ENCODE peak calls at places on chromosome 3, in eight cellular contexts. U is B cell; M is WERI-Rb-1; P is activated CD4-positive, alpha-beta T cell treated with anti-CD3 and anti-CD28 coated beads, Interleukin-2, amount 50 U/mL, for 1 hour; R is GDM1; C is germinal center; Y is iris pigment epithelial cell; D is nephron progenitor cell. W is an unnamed sample.

GRCh38 chr3:146640955-146641867 is 36.1 kb upstream of the PLSCR5 start:
- DNase-seq in U (no peak), M (peak; percentile 28), P (no peak), R (peak; percentile 17), C (peak; percentile 13), Y (peak; percentile 54), D (peak; percentile 24), W (no peak)

GRCh38 chr3:126510323-126510910 is 7.2 kb downstream of the UROC1 start:
- DNase-seq in U (no peak), M (no peak), P (no peak), R (no peak), C (no peak), Y (no peak), D (no peak), W (no peak)

GRCh38 chr3:55362206-55362960 is 124.7 kb downstream of the WNT5A start:
- DNase-seq in U (no peak), M (no peak), P (no peak), R (no peak), C (no peak), Y (peak; percentile 55), D (no peak), W (no peak)

GRCh38 chr3:24965706-24966105 is 462.4 kb upstream of the RARB start:
- DNase-seq in U (no peak), M (no peak), P (no peak), R (no peak), C (no peak), Y (peak; percentile 40), D (no peak), W (no peak)

GRCh38 chr3:12729313-12729676 is 29.8 kb downstream of the TMEM40 start:
- DNase-seq in U (no peak), M (no peak), P (no peak), R (no peak), C (no peak), Y (peak; percentile 41), D (peak; percentile 41), W (no peak)

GRCh38 chr3:41525288-41526064 is 326.2 kb downstream of the CTNNB1 start:
- DNase-seq in U (no peak), M (no peak), P (no peak), R (no peak), C (no peak), Y (no peak), D (no peak), W (no peak)

GRCh38 chr3:8442993-8443670 is 58.5 kb upstream of the LMCD1 start:
- DNase-seq in U (no peak), M (no peak), P (no peak), R (no peak), C (no peak), Y (peak; percentile 40), D (no peak), W (no peak)

GRCh38 chr3:123783050-123783724 is 100.9 kb downstream of the MYLK start:
- DNase-seq in U (no peak), M (no peak), P (no peak), R (no peak), C (no peak), Y (no peak), D (no peak), W (no peak)

GRCh38 chr3:153767601-153768558 is 353.3 kb upstream of the ARHGEF26 start:
- DNase-seq in U (no peak), M (no peak), P (no peak), R (peak; percentile 18), C (no peak), Y (no peak), D (no peak), W (no peak)

GRCh38 chr3:128355549-128355930 is 111.2 kb downstream of the DNAJB8 start:
- DNase-seq in U (no peak), M (no peak), P (no peak), R (no peak), C (no peak), Y (no peak), D (no peak), W (no peak)

GRCh38 chr3:156605686-156606605 is 51.0 kb upstream of the SSR3 start:
- DNase-seq in U (no peak), M (no peak), P (no peak), R (no peak), C (peak; percentile 7), Y (peak; percentile 81), D (peak; percentile 52), W (no peak)

GRCh38 chr3:169286992-169287391 is 376.5 kb downstream of the MECOM start:
- DNase-seq in U (no peak), M (no peak), P (no peak), R (no peak), C (no peak), Y (no peak), D (peak; percentile 5), W (no peak)

GRCh38 chr3:45205126-45205525 is 21.0 kb downstream of the TMEM158 start:
- DNase-seq in U (no peak), M (no peak), P (no peak), R (peak; percentile 18), C (no peak), Y (peak; percentile 28), D (no peak), W (no peak)

GRCh38 chr3:128079823-128080222 is 27.6 kb downstream of the SEC61A1 start:
- DNase-seq in U (no peak), M (no peak), P (no peak), R (no peak), C (no peak), Y (no peak), D (no peak), W (no peak)

GRCh38 chr3:175310046-175310445 is 450.9 kb downstream of the NAALADL2 start:
- DNase-seq in U (no peak), M (no peak), P (no peak), R (no peak), C (no peak), Y (no peak), D (no peak), W (no peak)

GRCh38 chr3:146390006-146390772 is 79.2 kb downstream of the PLSCR2 start:
- DNase-seq in U (no peak), M (no peak), P (no peak), R (no peak), C (no peak), Y (no peak), D (no peak), W (no peak)

W was measured in T-helper 2 cell treated with Interferon-gamma antibody and Interleukin-4, amounts not matched to agents 5 μg/mL and 100 μg/mL, for 36 hours.